ENCODE peak calls at places on chromosomes 13 and 19, in five cellular contexts. J is AG04450; M is GM12891; D is RWPE1; G is stimulated activated CD4-positive, alpha-beta T cell treated with anti-CD3 and anti-CD28 coated beads, Interleukin-4, amount 100 ng/mL, for 24 hours. Q is an unnamed sample.

GRCh38 chr13:26619321-26619720 is 61.8 kb downstream of the WASF3 start:
- DNase-seq in J (peak), G (no peak), M (no peak), D (peak), Q (no peak)

GRCh38 chr13:49935171-49936084 is 712 bp downstream of the SPRYD7 start:
- DNase-seq in D (peak), G (peak), J (no peak), M (no peak), Q (no peak)

GRCh38 chr13:99214232-99214631 is 13.6 kb downstream of the UBAC2 start:
- DNase-seq in M (peak), D (no peak), G (peak), J (no peak), Q (no peak)

GRCh38 chr13:108947551-108948030 is 318.2 kb downstream of the MYO16 start:
- DNase-seq in G (no peak), M (no peak), J (no peak), D (no peak), Q (no peak)

GRCh38 chr13:98216135-98216565 is 39.1 kb upstream of the RNF113B start:
- DNase-seq in G (no peak), D (no peak), J (peak), M (no peak), Q (no peak)

GRCh38 chr13:77002590-77003190 is 10.8 kb downstream of the CLN5 start:
- DNase-seq in M (no peak), J (no peak), D (peak), G (no peak), Q (peak)

GRCh38 chr19:46081928-46082727 is 41.3 kb upstream of the IGFL4 start:
- DNase-seq in J (no peak), D (peak), M (peak), G (peak), Q (peak)

GRCh38 chr19:36409841-36410240 is 8.6 kb downstream of the ZFP82 start:
- DNase-seq in J (no peak), G (no peak), D (no peak), M (no peak), Q (no peak)

GRCh38 chr13:112711528-112712265 is 21.9 kb downstream of the ATP11A start:
- DNase-seq in D (peak), G (peak), M (peak), J (peak), Q (peak)

GRCh38 chr19:4977299-4978174 is 8.6 kb downstream of the KDM4B start:
- DNase-seq in D (peak), J (peak), M (no peak), G (no peak), Q (no peak)

GRCh38 chr19:18939922-18940775 is 868 bp downstream of the HOMER3 start:
- DNase-seq in G (no peak), D (peak), M (no peak), J (no peak), Q (no peak)

GRCh38 chr19:34428549-34429285 is 536 bp downstream of the UBA2 start:
- DNase-seq in G (peak), J (no peak), M (peak), D (peak), Q (no peak)

GRCh38 chr13:101492251-101492910 is 39.9 kb downstream of the ITGBL1 start:
- DNase-seq in G (no peak), D (no peak), M (no peak), J (no peak), Q (no peak)

GRCh38 chr13:81133066-81133465 is 792.1 kb upstream of the SPRY2 start:
- DNase-seq in M (no peak), G (no peak), D (peak), J (no peak), Q (no peak)

GRCh38 chr19:37969695-37970094 is 62.7 kb downstream of the SIPA1L3 start:
- DNase-seq in D (no peak), J (no peak), G (no peak), M (no peak), Q (no peak)

GRCh38 chr19:39308531-39309304 is 11.9 kb downstream of the LRFN1 start:
- DNase-seq in J (no peak), M (no peak), G (no peak), D (no peak), Q (no peak)

GRCh38 chr19:3459322-3459881 is 20.9 kb downstream of the SMIM24 start:
- DNase-seq in M (no peak), G (no peak), J (peak), D (peak), Q (peak)

GRCh38 chr19:2115911-2116426 is 19.3 kb downstream of the IZUMO4 start:
- DNase-seq in M (no peak), G (no peak), D (no peak), J (no peak), Q (no peak)

GRCh38 chr19:49301165-49301865 is 23.7 kb downstream of the SLC6A16 start:
- DNase-seq in J (no peak), M (peak), G (peak), D (peak), Q (peak)

GRCh38 chr19:17473041-17473440 is 2.7 kb downstream of the SLC27A1 start:
- DNase-seq in D (no peak), M (no peak), J (peak), G (no peak), Q (no peak)

GRCh38 chr13:40537146-40537895 is 129.1 kb downstream of the FOXO1 start:
- DNase-seq in D (no peak), M (no peak), J (no peak), G (no peak), Q (peak)

Q was measured in dermis microvascular lymphatic vessel endothelial cell.